ENCODE peak calls at places on chromosomes 11 and 22, in five cellular contexts. Y is mesendoderm; F is neuronal stem cell; N is CD8-positive, alpha-beta T cell; H is suprapubic skin. V is an unnamed sample. For H3K4me1, the result is how much of the 10 kb centered on the place peaks cover.

GRCh38 chr11:34754171-34754823 is 133.4 kb downstream of the EHF start:
- DNase-seq in F (no peak), N (no peak), Y (no peak), H (no peak), V (no peak)

GRCh38 chr11:94851864-94852581 is 83.9 kb downstream of the AMOTL1 start:
- DNase-seq in Y (no peak), N (no peak), F (no peak), H (no peak), V (no peak)

GRCh38 chr11:116927163-116927772 is 89.8 kb upstream of the APOA1 start:
- DNase-seq in N (peak), H (no peak), Y (no peak), F (no peak), V (no peak)

GRCh38 chr11:65355013-65355775 is 643 bp downstream of the TIGD3 start:
- DNase-seq in H (peak), Y (peak), N (peak), F (peak), V (peak)

GRCh38 chr11:12680246-12680939 is 6.2 kb downstream of the TEAD1 start:
- DNase-seq in N (no peak), H (peak), F (peak), Y (peak), V (peak)

GRCh38 chr11:44658451-44658850 is 68.3 kb upstream of the TSPAN18 start:
- DNase-seq in H (no peak), Y (peak), N (no peak), F (no peak), V (no peak)

GRCh38 chr11:130740819-130741218 is 175.5 kb downstream of the SNX19 start:
- DNase-seq in H (no peak), Y (no peak), F (no peak), N (no peak), V (no peak)

GRCh38 chr22:37517826-37518450 is 1.3 kb downstream of the CARD10 start:
- DNase-seq in Y (no peak), H (no peak), F (no peak), N (no peak), V (peak)

GRCh38 chr11:33863418-33864172 is 28.3 kb downstream of the LMO2 start:
- DNase-seq in F (no peak), Y (no peak), N (no peak), H (no peak), V (no peak)

GRCh38 chr22:46908641-46909107 is 146.2 kb downstream of the TBC1D22A start:
- DNase-seq in H (no peak), F (no peak), N (no peak), Y (peak), V (no peak)

GRCh38 chr11:72643547-72643946 is 30.7 kb downstream of the PDE2A start:
- DNase-seq in F (no peak), H (no peak), N (no peak), Y (no peak), V (no peak)

GRCh38 chr11:88338223-88338661 is 706 bp upstream of the CTSC start:
- DNase-seq in F (no peak), N (peak), Y (peak), H (peak), V (no peak)

GRCh38 chr11:35955636-35956035 is 11.8 kb downstream of the LDLRAD3 start:
- DNase-seq in H (no peak), Y (no peak), F (no peak), N (no peak), V (no peak)

GRCh38 chr11:78927511-78927910 is 352.8 kb upstream of the NARS2 start:
- DNase-seq in H (no peak), N (no peak), Y (no peak), F (no peak), V (no peak)

GRCh38 chr11:126834149-126834548 is 166.4 kb downstream of the KIRREL3 start:
- DNase-seq in Y (no peak), N (no peak), F (no peak), H (no peak), V (no peak)

GRCh38 chr22:41668971-41669911 is 19.4 kb downstream of the SNU13 start:
- DNase-seq in Y (peak), H (peak), F (no peak), N (no peak), V (no peak)

GRCh38 chr22:22877523-22878210 is 9.9 kb upstream of the IGLL5 start:
- DNase-seq in Y (peak), F (peak), H (no peak), N (peak), V (no peak)

GRCh38 chr11:36030707-36031365 is 87.0 kb downstream of the LDLRAD3 start:
- DNase-seq in F (no peak), N (no peak), H (no peak), Y (peak), V (no peak)

GRCh38 chr22:39926175-39927152 is 25.6 kb downstream of the GRAP2 start:
- DNase-seq in N (no peak), Y (no peak), H (no peak), F (no peak), V (no peak)

GRCh38 chr11:33935466-33935865 is 43.6 kb upstream of the LMO2 start:
- DNase-seq in N (no peak), F (no peak), H (no peak), Y (no peak), V (no peak)

GRCh38 chr22:23142546-23143105 is 836 bp upstream of the RSPH14 start:
- DNase-seq in N (no peak), Y (no peak), F (no peak), H (no peak), V (no peak)

GRCh38 chr11:131841028-131841427 is 470.6 kb downstream of the NTM start:
- DNase-seq in N (no peak), Y (no peak), F (no peak), H (no peak), V (no peak)

GRCh38 chr22:47324435-47324990 is 562.1 kb downstream of the TBC1D22A start:
- DNase-seq in N (no peak), F (no peak), H (no peak), Y (no peak), V (no peak)

GRCh38 chr22:45235101-45235777 is 5.5 kb downstream of the KIAA0930 start:
- DNase-seq in Y (no peak), F (no peak), N (no peak), H (no peak), V (no peak)

GRCh38 chr11:119618208-119618909 is 110.6 kb downstream of the NECTIN1 start:
- DNase-seq in H (no peak), Y (peak), F (peak), N (no peak), V (no peak)

GRCh38 chr22:30252411-30253204 is 6.0 kb upstream of the LIF start:
- DNase-seq in F (no peak), H (no peak), Y (no peak), N (no peak), V (no peak)

GRCh38 chr22:49266561-49267519 is 560.8 kb downstream of the BRD1 start:
- DNase-seq in Y (no peak), H (no peak), N (no peak), F (no peak), V (no peak)

GRCh38 chr11:1890856-1891830 is 552 bp downstream of the PRR33 start:
- DNase-seq in H (no peak), F (no peak), N (no peak), Y (no peak), V (no peak)

GRCh38 chr11:84437129-84438123 is 1151.3 kb upstream of the CCDC90B start:
- DNase-seq in F (peak), H (no peak), Y (peak), N (no peak), V (no peak)

GRCh38 chr22:23137905-23138520 is 3.8 kb downstream of the RSPH14 start:
- DNase-seq in H (no peak), N (peak), Y (peak), F (no peak), V (no peak)

GRCh38 chr22:32698926-32699619 is 102.4 kb upstream of the TIMP3 start:
- DNase-seq in Y (no peak), N (no peak), H (no peak), F (no peak), V (no peak)

GRCh38 chr11:121138259-121138658 is 37.2 kb downstream of the TECTA start:
- DNase-seq in N (no peak), H (no peak), Y (no peak), F (no peak), V (no peak)

GRCh38 chr11:61892085-61892370 is 683 bp upstream of the FADS3 start:
- DNase-seq in H (no peak), N (no peak), F (no peak), Y (no peak), V (no peak)

GRCh38 chr11:47591764-47592163 is 2.4 kb downstream of the C1QTNF4 start:
- DNase-seq in H (no peak), Y (peak), N (no peak), F (no peak), V (no peak)

GRCh38 chr11:80727315-80727714 is 1286.5 kb upstream of the TENM4 start:
- DNase-seq in H (no peak), Y (peak), N (no peak), F (peak), V (no peak)

GRCh38 chr22:47115921-47116320 is 353.5 kb downstream of the TBC1D22A start:
- DNase-seq in Y (no peak), N (no peak), F (no peak), H (no peak), V (no peak)

GRCh38 chr11:34978236-34979191 is 62.1 kb downstream of the PDHX start:
- DNase-seq in F (no peak), Y (peak), N (no peak), H (no peak), V (no peak)

GRCh38 chr11:134360050-134360835 is 28.5 kb downstream of the GLB1L2 start:
- DNase-seq in N (peak), Y (peak), F (peak), H (peak), V (peak)

DNA sequence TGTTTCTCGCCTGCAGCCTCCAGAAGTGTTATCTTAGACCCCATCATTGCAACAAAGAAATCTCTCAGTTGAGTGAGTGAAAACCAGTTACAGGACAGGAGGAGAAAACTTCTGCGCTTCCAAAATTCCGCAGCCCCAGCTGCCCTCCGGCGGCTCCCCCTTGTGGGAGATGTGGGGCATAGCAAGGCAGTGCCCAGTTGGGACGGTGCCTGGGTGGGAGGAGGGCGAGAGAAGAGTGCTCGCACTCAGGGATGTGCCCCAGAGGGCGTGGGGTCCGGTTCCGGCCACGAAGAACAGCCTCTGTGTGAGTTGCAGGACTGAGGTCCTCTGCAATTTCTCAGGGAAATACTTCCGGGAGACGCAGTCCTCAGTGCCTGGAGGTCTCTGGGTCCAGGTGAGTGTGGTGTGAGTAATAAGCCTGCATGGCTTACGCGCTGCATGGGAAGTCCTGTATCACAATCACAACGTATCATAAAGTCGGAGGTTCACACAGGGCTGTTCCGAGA is 87.0 kb upstream of the BLID start:
- DNase-seq in Y (peak), H (peak), F (peak), N (no peak), V (peak)
- H3K4me1 ChIP-seq in Y (under half), H (under half), F (under half), N (under half), V (under half)

DNA sequence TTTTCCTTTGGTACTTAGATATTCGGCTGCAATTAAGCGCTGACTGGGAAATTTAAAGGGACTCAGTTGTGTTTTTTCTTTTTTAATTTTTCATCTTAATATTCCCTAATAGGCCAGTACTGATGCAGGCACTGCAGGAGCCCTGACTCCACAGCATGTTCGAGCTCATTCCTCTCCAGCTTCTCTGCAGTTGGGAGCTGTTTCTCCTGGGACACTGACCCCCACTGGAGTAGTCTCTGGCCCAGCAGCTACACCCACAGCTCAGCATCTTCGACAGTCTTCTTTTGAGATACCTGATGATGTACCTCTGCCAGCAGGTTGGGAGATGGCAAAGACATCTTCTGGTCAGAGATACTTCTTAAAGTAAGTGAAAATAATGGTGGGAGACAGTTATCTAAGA is 3.8 kb downstream of the YAP1 start:
- DNase-seq in N (no peak), Y (peak), H (no peak), F (no peak), V (no peak)
- H3K4me1 ChIP-seq in N (under half), Y (under half), H (half or more), F (under half), V (under half)

GRCh38 chr11:19407692-19408091 is 166.9 kb upstream of the E2F8 start:
- DNase-seq in H (no peak), F (no peak), N (no peak), Y (no peak), V (no peak)
- H3K4me1 ChIP-seq in H (under half), F (under half), N (under half), Y (under half), V (under half)

DNA sequence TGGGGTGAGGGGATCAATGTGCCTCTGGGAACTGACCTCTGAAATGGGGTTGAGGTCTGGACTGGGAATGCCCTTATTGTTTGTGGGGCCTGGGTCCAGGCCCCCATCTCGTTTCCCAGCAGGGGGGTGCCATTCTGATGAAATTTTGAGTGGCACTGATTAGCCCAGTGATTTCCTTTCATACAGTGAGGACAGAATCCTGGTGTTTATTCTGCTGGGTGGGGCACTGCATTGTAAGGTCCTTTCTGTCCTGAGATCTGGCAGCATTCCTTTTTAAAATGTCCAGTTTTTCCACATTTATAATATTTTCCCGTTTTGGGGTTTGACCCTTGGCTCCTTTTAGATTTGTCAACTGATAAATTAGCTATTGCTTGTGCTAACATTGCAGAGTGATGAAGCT is 27.1 kb downstream of the OR10A6 start:
- DNase-seq in Y (no peak), F (no peak), H (no peak), N (no peak), V (no peak)
- H3K4me1 ChIP-seq in Y (under half), F (under half), H (under half), N (under half), V (under half)

DNA sequence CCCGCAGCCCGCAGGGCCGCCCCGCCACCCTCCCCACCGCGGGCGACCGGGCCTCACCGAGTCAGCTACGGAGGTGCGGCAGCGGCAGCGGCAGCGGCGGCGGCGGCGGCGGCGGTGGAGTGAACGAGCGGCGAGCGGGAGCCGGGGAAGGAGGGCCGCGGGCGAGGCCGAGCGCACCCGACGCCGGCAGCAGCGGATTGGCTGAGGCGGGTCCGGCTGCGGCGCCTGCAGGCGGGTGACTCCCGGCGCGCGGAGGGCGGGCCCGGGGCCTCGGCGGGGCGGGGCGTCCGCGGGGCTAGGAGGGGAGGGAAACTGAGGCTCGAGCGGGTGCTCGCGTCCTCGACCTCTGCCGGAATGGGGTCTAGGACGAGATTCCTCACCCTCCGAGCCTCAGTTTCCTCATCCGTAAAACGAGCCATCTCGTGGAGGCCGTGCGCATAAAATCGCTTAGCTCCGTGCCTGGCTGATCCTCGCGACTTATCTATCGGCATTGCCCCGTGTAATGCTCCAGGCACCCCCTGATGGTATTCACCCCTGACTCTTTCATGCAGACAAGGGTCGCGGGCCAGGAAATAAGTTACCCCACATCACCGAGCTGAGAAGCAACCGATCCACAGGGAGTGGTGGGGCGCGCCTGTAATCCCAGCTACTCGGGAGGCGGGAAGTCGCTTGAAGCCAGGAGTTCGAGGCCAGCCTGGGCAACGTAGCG is at the start of gene CPT1A:
- DNase-seq in H (peak), F (no peak), N (peak), Y (no peak), V (peak)
- H3K4me1 ChIP-seq in H (half or more), F (under half), N (under half), Y (under half), V (under half)